ENCODE peak calls at places on chromosomes 2 and 18, in five cellular contexts. J is Peyer's patch, O is PC-3, F is Karpas-422, K is BE2C. U is an unnamed sample.

GRCh38 chr2:9979977-9980376 is 28.5 kb downstream of the GRHL1 start:
- DNase-seq in J (no peak), O (no peak), F (no peak), K (no peak), U (no peak)

GRCh38 chr18:23583071-23583865 is 3.0 kb downstream of the NPC1 start:
- DNase-seq in J (no peak), O (no peak), F (no peak), K (no peak), U (no peak)

GRCh38 chr2:6945821-6946220 is 28.6 kb downstream of the RNF144A start:
- DNase-seq in J (no peak), O (no peak), F (no peak), K (no peak), U (no peak)

GRCh38 chr2:200635251-200635650 is 49.4 kb downstream of the AOX1 start:
- DNase-seq in J (no peak), O (no peak), F (no peak), K (no peak), U (no peak)

GRCh38 chr2:75606851-75607798 is 39.5 kb upstream of the MRPL19 start:
- DNase-seq in J (no peak), O (peak; percentile 50), F (no peak), K (no peak), U (no peak)

GRCh38 chr2:233208382-233209116 is 42.9 kb upstream of the ATG16L1 start:
- DNase-seq in J (no peak), O (peak; percentile 62), F (no peak), K (no peak), U (no peak)

GRCh38 chr2:198957183-198957582 is 500.6 kb downstream of the SATB2 start:
- DNase-seq in J (no peak), O (no peak), F (no peak), K (no peak), U (no peak)

GRCh38 chr2:106847366-106847765 is 38.6 kb downstream of the ST6GAL2 start:
- DNase-seq in J (no peak), O (no peak), F (no peak), K (no peak), U (no peak)

GRCh38 chr2:226300487-226300886 is 499.1 kb downstream of the IRS1 start:
- DNase-seq in J (no peak), O (no peak), F (no peak), K (no peak), U (no peak)

GRCh38 chr2:63926800-63927199 is 85.1 kb downstream of the UGP2 start:
- DNase-seq in J (no peak), O (no peak), F (no peak), K (no peak), U (no peak)

GRCh38 chr2:141517180-141517851 is 613.5 kb downstream of the LRP1B start:
- DNase-seq in J (no peak), O (no peak), F (no peak), K (no peak), U (no peak)

GRCh38 chr2:232927041-232927792 is 57.2 kb downstream of the SNORC start:
- DNase-seq in J (no peak), O (peak; percentile 57), F (no peak), K (no peak), U (no peak)

GRCh38 chr2:24228470-24228869 is 53.6 kb downstream of the FAM228A start:
- DNase-seq in J (no peak), O (peak; percentile 59), F (peak; percentile 65), K (no peak), U (no peak)

GRCh38 chr18:24826605-24827004 is 366.2 kb downstream of the HRH4 start:
- DNase-seq in J (no peak), O (no peak), F (no peak), K (no peak), U (no peak)

GRCh38 chr2:173288561-173288960 is 66.1 kb upstream of the CDCA7 start:
- DNase-seq in J (no peak), O (peak; percentile 65), F (no peak), K (no peak), U (no peak)

GRCh38 chr2:1546023-1546591 is 132.8 kb downstream of the TPO start:
- DNase-seq in J (no peak), O (peak; percentile 72), F (peak; percentile 69), K (peak; percentile 42), U (peak; percentile 36)

GRCh38 chr2:208134928-208135586 is 5.4 kb upstream of the CRYGC start:
- DNase-seq in J (no peak), O (peak; percentile 53), F (no peak), K (no peak), U (no peak)

GRCh38 chr18:76426738-76427305 is 68.2 kb downstream of the ZNF516 start:
- DNase-seq in J (no peak), O (peak; percentile 40), F (peak; percentile 68), K (peak; percentile 45), U (no peak)

GRCh38 chr2:104102615-104103014 is 751.3 kb upstream of the POU3F3 start:
- DNase-seq in J (no peak), O (no peak), F (peak; percentile 57), K (no peak), U (no peak)

GRCh38 chr2:40281021-40281940 is 170.6 kb downstream of the SLC8A1 start:
- DNase-seq in J (no peak), O (peak; percentile 47), F (peak; percentile 76), K (no peak), U (no peak)

GRCh38 chr2:234368861-234369261 is 128.0 kb downstream of the ARL4C start:
- DNase-seq in J (peak; percentile 66), O (peak; percentile 85), F (no peak), K (no peak), U (peak; percentile 70)

GRCh38 chr2:104598636-104599035 is 255.3 kb upstream of the POU3F3 start:
- DNase-seq in J (no peak), O (no peak), F (no peak), K (no peak), U (no peak)

GRCh38 chr2:175403599-175404221 is 222.2 kb upstream of the ATP5MC3 start:
- DNase-seq in J (no peak), O (no peak), F (no peak), K (no peak), U (no peak)

GRCh38 chr2:8569332-8569930 is 112.4 kb upstream of the ID2 start:
- DNase-seq in J (no peak), O (no peak), F (no peak), K (no peak), U (no peak)

GRCh38 chr2:160892204-160892603 is 268.0 kb upstream of the TANK start:
- DNase-seq in J (no peak), O (no peak), F (peak; percentile 54), K (no peak), U (no peak)

GRCh38 chr18:44672506-44672905 is 8.2 kb upstream of the SETBP1 start:
- DNase-seq in J (no peak), O (peak; percentile 39), F (no peak), K (no peak), U (no peak)

GRCh38 chr2:119715409-119716295 is 36.7 kb downstream of the TMEM177 start:
- DNase-seq in J (no peak), O (no peak), F (no peak), K (no peak), U (no peak)

GRCh38 chr2:163132850-163133249 is 294.3 kb upstream of the KCNH7 start:
- DNase-seq in J (no peak), O (peak; percentile 43), F (peak; percentile 47), K (no peak), U (no peak)

GRCh38 chr2:197360744-197361156 is 50.2 kb upstream of the ANKRD44 start:
- DNase-seq in J (no peak), O (no peak), F (no peak), K (peak; percentile 41), U (no peak)

GRCh38 chr2:231632559-231633142 is 40.0 kb downstream of the TEX44 start:
- DNase-seq in J (no peak), O (no peak), F (no peak), K (no peak), U (no peak)

GRCh38 chr2:106282816-106283215 is 88.7 kb upstream of the UXS1 start:
- DNase-seq in J (no peak), O (no peak), F (no peak), K (no peak), U (no peak)

GRCh38 chr2:129135017-129135416 is 816.3 kb upstream of the HS6ST1 start:
- DNase-seq in J (no peak), O (no peak), F (no peak), K (no peak), U (no peak)

GRCh38 chr2:232459419-232460035 is 3.6 kb downstream of the ALPI start:
- DNase-seq in J (no peak), O (no peak), F (no peak), K (no peak), U (no peak)

GRCh38 chr2:146246734-146247523 is 1597.9 kb upstream of the ACVR2A start:
- DNase-seq in J (no peak), O (no peak), F (no peak), K (no peak), U (no peak)

GRCh38 chr2:20465716-20466391 is 19.0 kb downstream of the RHOB start:
- DNase-seq in J (peak; percentile 28), O (peak; percentile 61), F (peak; percentile 32), K (no peak), U (no peak)
- H3K4me3 ChIP-seq in J (no peak overlapping the region), O (no peak overlapping the region), F (no peak overlapping the region), K (no peak overlapping the region), U (no peak overlapping the region)

GRCh38 chr2:100283724-100284501 is 38.4 kb downstream of the LONRF2 start:
- DNase-seq in J (no peak), O (peak; percentile 33), F (no peak), K (peak; percentile 48), U (no peak)

GRCh38 chr2:100286318-100286717 is 36.0 kb downstream of the LONRF2 start:
- DNase-seq in J (no peak), O (no peak), F (no peak), K (no peak), U (no peak)

GRCh38 chr2:100281521-100282438 is 40.5 kb downstream of the LONRF2 start:
- DNase-seq in J (no peak), O (no peak), F (no peak), K (no peak), U (no peak)

GRCh38 chr2:100285691-100286090 is 36.6 kb downstream of the LONRF2 start:
- DNase-seq in J (no peak), O (peak; percentile 47), F (no peak), K (no peak), U (no peak)

GRCh38 chr2:100285011-100285410 is 37.3 kb downstream of the LONRF2 start:
- DNase-seq in J (no peak), O (no peak), F (no peak), K (no peak), U (no peak)
- H3K36me3 ChIP-seq in J (no peaks in the 10 kb centered on the region), O (no peaks in the 10 kb centered on the region), F (no peaks in the 10 kb centered on the region), K (no peaks in the 10 kb centered on the region), U (no peaks in the 10 kb centered on the region)

GRCh38 chr2:29848566-29849310 is 72.6 kb downstream of the ALK start:
- DNase-seq in J (no peak), O (no peak), F (no peak), K (no peak), U (no peak)
- H3K4me3 ChIP-seq in J (no peak overlapping the region), O (no peak overlapping the region), F (no peak overlapping the region), K (no peak overlapping the region), U (no peak overlapping the region)

DNA sequence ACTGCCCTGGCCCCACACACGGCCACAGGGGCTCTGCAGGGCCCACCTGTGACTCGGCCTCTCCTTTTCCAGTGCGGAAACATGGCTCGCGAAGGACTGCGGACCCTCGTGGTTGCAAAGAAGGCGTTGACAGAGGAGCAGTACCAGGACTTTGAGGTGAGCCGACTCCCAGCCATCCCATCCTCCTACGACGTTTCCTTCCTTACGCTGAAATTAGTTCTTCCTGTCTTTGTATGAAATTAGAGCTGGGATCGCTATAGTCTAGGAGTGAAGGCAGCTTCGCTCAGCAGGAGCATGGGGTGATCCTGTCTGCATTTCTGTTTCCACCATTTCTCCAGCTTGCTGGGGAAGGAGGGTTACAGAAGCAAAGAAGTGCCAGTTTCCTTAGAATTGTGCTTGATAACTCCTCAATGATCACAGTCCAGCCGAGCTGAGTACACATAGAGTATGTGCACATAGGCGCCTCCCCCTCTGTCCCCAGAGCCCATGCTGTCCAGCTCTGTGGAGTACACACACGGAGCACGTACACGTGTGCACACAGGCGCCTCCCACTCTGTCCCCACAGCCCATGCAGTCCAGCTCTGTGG is 59.1 kb upstream of the NFATC1 start:
- DNase-seq in J (no peak), O (no peak), F (no peak), K (no peak), U (no peak)
- H3K36me3 ChIP-seq in J (no peaks in the 10 kb centered on the region), O (peaks cover 5% of the 10 kb centered on the region), F (peaks cover 16% of the 10 kb centered on the region), K (no peaks in the 10 kb centered on the region), U (peaks cover 31% of the 10 kb centered on the region)

U was measured in CD4-positive, alpha-beta memory T cell.